ENCODE peak calls at places on chromosome 2, in five cellular contexts. R is K562, H is A549, C is HepG2, M is GM12878. K is an unnamed sample.

GRCh38 chr2:228688007-228688645 is 506.6 kb upstream of the SPHKAP start:
- DNase-seq in R (no peak), H (no peak), C (peak; percentile 8), M (no peak), K (no peak)

GRCh38 chr2:223970343-223971128 is 13.3 kb downstream of the MRPL44 start:
- DNase-seq in R (peak; percentile 14), H (no peak), C (peak; percentile 66), M (no peak), K (peak; percentile 48)

GRCh38 chr2:132256251-132256902 is 94.6 kb upstream of the ANKRD30BL start:
- DNase-seq in R (peak; percentile 0), H (no peak), C (no peak), M (no peak), K (peak; percentile 8)

GRCh38 chr2:175383286-175383685 is 201.8 kb upstream of the ATP5MC3 start:
- DNase-seq in R (no peak), H (no peak), C (no peak), M (no peak), K (no peak)

GRCh38 chr2:184004289-184004944 is 593.9 kb upstream of the ZNF804A start:
- DNase-seq in R (no peak), H (no peak), C (no peak), M (peak; percentile 27), K (no peak)

GRCh38 chr2:651961-652373 is 25.2 kb downstream of the TMEM18 start:
- DNase-seq in R (no peak), H (no peak), C (no peak), M (no peak), K (no peak)

GRCh38 chr2:181393472-181393871 is 63.7 kb upstream of the ITGA4 start:
- DNase-seq in R (no peak), H (peak; percentile 7), C (peak; percentile 18), M (no peak), K (peak; percentile 26)

GRCh38 chr2:190646780-190647626 is 1.9 kb upstream of the NAB1 start:
- DNase-seq in R (no peak), H (no peak), C (no peak), M (no peak), K (no peak)

GRCh38 chr2:224968051-224968450 is 74.2 kb downstream of the DOCK10 start:
- DNase-seq in R (no peak), H (no peak), C (no peak), M (no peak), K (no peak)

GRCh38 chr2:246489-247145 is 17.2 kb downstream of the SH3YL1 start:
- DNase-seq in R (peak; percentile 20), H (no peak), C (peak; percentile 81), M (no peak), K (peak; percentile 61)

GRCh38 chr2:113930448-113930847 is 40.6 kb downstream of the ACTR3 start:
- DNase-seq in R (no peak), H (no peak), C (no peak), M (no peak), K (no peak)

GRCh38 chr2:161586517-161587167 is 37.6 kb upstream of the SLC4A10 start:
- DNase-seq in R (peak; percentile 18), H (peak; percentile 7), C (peak; percentile 22), M (no peak), K (peak; percentile 27)

GRCh38 chr2:183149489-183149888 is 25.2 kb downstream of the NUP35 start:
- DNase-seq in R (no peak), H (no peak), C (no peak), M (no peak), K (peak; percentile 17)

GRCh38 chr2:105814291-105814940 is 69.7 kb downstream of the NCK2 start:
- DNase-seq in R (no peak), H (no peak), C (no peak), M (no peak), K (no peak)

GRCh38 chr2:105769504-105769903 is 24.8 kb downstream of the NCK2 start:
- DNase-seq in R (no peak), H (no peak), C (no peak), M (no peak), K (peak; percentile 40)

GRCh38 chr2:10471956-10472355 is 23.8 kb upstream of the ODC1 start:
- DNase-seq in R (no peak), H (peak; percentile 37), C (no peak), M (no peak), K (peak; percentile 30)

GRCh38 chr2:98546186-98546585 is 62.1 kb downstream of the COA5 start:
- DNase-seq in R (no peak), H (no peak), C (no peak), M (no peak), K (no peak)

GRCh38 chr2:119290859-119291587 is 67.4 kb downstream of the STEAP3 start:
- DNase-seq in R (peak; percentile 62), H (peak; percentile 76), C (peak; percentile 75), M (no peak), K (peak; percentile 63)

GRCh38 chr2:111239107-111239506 is 118.4 kb downstream of the BCL2L11 start:
- DNase-seq in R (no peak), H (no peak), C (no peak), M (no peak), K (no peak)

GRCh38 chr2:197028230-197028629 is 101.7 kb upstream of the PGAP1 start:
- DNase-seq in R (no peak), H (peak; percentile 10), C (peak; percentile 72), M (no peak), K (no peak)

GRCh38 chr2:3362686-3363085 is 14.9 kb downstream of the EIPR1 start:
- DNase-seq in R (no peak), H (no peak), C (no peak), M (no peak), K (no peak)

GRCh38 chr2:15072836-15073235 is 440.3 kb downstream of the LRATD1 start:
- DNase-seq in R (no peak), H (no peak), C (no peak), M (no peak), K (no peak)

GRCh38 chr2:223214721-223215120 is 162.7 kb downstream of the KCNE4 start:
- DNase-seq in R (no peak), H (no peak), C (no peak), M (no peak), K (no peak)

GRCh38 chr2:71503827-71504226 is 50.5 kb downstream of the DYSF start:
- DNase-seq in R (no peak), H (no peak), C (no peak), M (no peak), K (no peak)

GRCh38 chr2:149076863-149077412 is 38.4 kb downstream of the LYPD6B start:
- DNase-seq in R (no peak), H (no peak), C (no peak), M (no peak), K (peak; percentile 34)

GRCh38 chr2:28082131-28082530 is 191.6 kb downstream of the BABAM2 start:
- DNase-seq in R (no peak), H (no peak), C (no peak), M (no peak), K (no peak)

GRCh38 chr2:154700142-154700541 is 1.6 kb downstream of the KCNJ3 start:
- DNase-seq in R (no peak), H (no peak), C (no peak), M (no peak), K (no peak)

GRCh38 chr2:150080115-150080514 is 407.4 kb downstream of the RND3 start:
- DNase-seq in R (no peak), H (no peak), C (no peak), M (no peak), K (no peak)

GRCh38 chr2:62304429-62305417 is 108.8 kb downstream of the B3GNT2 start:
- DNase-seq in R (peak; percentile 78), H (no peak), C (peak; percentile 57), M (peak; percentile 71), K (peak; percentile 25)
- TF ChIP-seq EP300 in R (peak; percentile 88), H (no peak), C (no peak), M (peak; percentile 20), K (no peak)

GRCh38 chr2:191847764-191848163 is 876 bp upstream of the CAVIN2 start:
- DNase-seq in R (no peak), H (no peak), C (no peak), M (no peak), K (no peak)
- TF ChIP-seq SMC3 in R (no peak), H (no peak), C (no peak), M (no peak), K (no peak)

GRCh38 chr2:163657257-163657656 is 78.6 kb downstream of the FIGN start:
- DNase-seq in R (no peak), H (no peak), C (no peak), M (no peak), K (no peak)
- TF ChIP-seq MAX in R (no peak), H (no peak), C (no peak), M (no peak), K (no peak)

GRCh38 chr2:107588960-107589542 is 237.6 kb upstream of the RGPD4 start:
- DNase-seq in R (no peak), H (no peak), C (no peak), M (no peak), K (no peak)
- TF ChIP-seq EP300 in R (no peak), H (no peak), C (no peak), M (no peak), K (no peak)

DNA sequence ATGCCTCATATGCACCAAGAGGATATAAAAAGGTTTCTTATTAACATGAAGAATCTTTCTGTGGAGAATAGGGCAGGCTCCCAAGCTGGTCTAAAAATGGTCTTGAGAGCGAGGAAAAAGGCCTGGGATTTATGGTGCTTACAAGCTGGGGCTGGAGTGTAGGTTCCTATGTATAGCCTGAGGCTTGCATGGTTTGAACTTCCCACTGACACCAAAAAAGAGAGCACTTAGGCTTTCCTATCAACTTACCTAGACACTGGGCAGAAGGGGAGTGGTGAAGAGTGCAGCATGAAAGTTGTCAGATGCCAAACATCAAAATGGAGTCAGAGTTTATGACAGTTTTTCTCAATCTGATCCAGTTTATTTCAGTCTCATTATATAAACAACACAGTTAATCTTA is 784.6 kb downstream of the LRRTM4 start:
- DNase-seq in R (no peak), H (no peak), C (no peak), M (no peak), K (no peak)
- TF ChIP-seq SMC3 in R (no peak), H (no peak), C (no peak), M (no peak), K (no peak)

GRCh38 chr2:38554973-38555595 is 47.6 kb downstream of the HNRNPLL start:
- DNase-seq in R (peak; percentile 22), H (peak; percentile 31), C (peak; percentile 50), M (no peak), K (no peak)
- TF ChIP-seq MAX in R (no peak), H (no peak), C (no peak), M (no peak), K (no peak)

DNA sequence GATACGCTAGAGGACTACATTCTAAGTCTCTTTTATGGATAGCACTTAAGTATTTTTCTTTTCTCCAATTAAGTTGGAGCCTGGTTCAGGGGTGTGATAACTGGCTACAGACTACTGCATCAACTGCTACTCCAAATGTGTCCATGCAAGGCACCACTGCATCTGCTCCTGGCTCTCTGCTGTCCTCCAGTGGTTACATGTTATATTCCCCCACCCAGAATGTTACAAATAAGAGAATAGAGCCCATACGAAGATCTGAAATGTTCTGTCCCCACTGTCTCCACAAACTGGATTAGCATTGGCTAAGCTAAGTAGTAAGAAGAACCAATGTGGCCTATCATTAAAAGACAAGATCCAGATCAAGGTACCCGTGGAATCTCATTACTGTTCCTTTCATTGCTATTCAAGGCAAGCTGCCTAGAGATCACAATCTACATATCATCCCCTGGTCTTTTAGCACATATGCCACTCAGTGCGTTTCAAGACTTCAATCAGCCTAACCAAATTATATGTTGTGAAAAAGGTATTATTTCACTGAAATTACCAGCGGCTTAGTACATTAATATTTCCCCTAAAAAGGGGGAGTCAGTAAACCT is 308.3 kb upstream of the SLC8A1 start:
- DNase-seq in R (peak; percentile 4), H (peak; percentile 19), C (peak; percentile 35), M (no peak), K (peak; percentile 25)
- TF ChIP-seq EP300 in R (no peak), H (no peak), C (no peak), M (no peak), K (no peak)